ENCODE peak calls at places on chromosomes 12 and 14, in nine cellular contexts. P is cardiac muscle cell, U is NCI-H1105, G is NCI-H1417, V is NCI-H1694 treated with DMSO at 0.1 percent for 48 hours, Y is astrocyte of the cerebellum, E is GM13977, B is fibroblast of lung, R is T-helper 1 cell. D is an unnamed sample.

GRCh38 chr14:25001096-25001982 is 48.6 kb downstream of the STXBP6 start:
- DNase-seq in Y (no peak), B (peak), E (no peak), G (no peak), V (no peak), U (no peak), P (peak), R (no peak), D (no peak)

GRCh38 chr12:75781532-75782046 is 250.0 kb downstream of the PHLDA1 start:
- DNase-seq in P (peak), U (no peak), R (no peak), Y (no peak), B (peak), V (no peak), G (no peak), E (no peak), D (no peak)

GRCh38 chr14:61080591-61081010 is 99.6 kb downstream of the SLC38A6 start:
- DNase-seq in U (no peak), R (no peak), B (peak), G (no peak), P (no peak), V (no peak), E (no peak), Y (peak), D (peak)

GRCh38 chr12:85016423-85016822 is 19.7 kb downstream of the TSPAN19 start:
- DNase-seq in V (no peak), P (peak), G (no peak), E (no peak), B (peak), U (no peak), R (no peak), Y (peak), D (peak)

GRCh38 chr12:53803194-53803593 is 51.4 kb upstream of the CISTR start:
- DNase-seq in U (no peak), P (no peak), V (no peak), B (no peak), E (no peak), Y (no peak), G (no peak), R (no peak), D (no peak)

GRCh38 chr12:112907415-112908157 is 824 bp downstream of the OAS1 start:
- DNase-seq in V (no peak), E (peak), P (no peak), R (no peak), U (no peak), B (no peak), Y (no peak), G (no peak), D (no peak)

GRCh38 chr14:69323266-69323966 is 63.5 kb downstream of the GALNT16 start:
- DNase-seq in Y (no peak), U (no peak), V (no peak), G (no peak), P (no peak), E (no peak), B (no peak), R (no peak), D (no peak)

GRCh38 chr12:122858591-122859302 is 23.5 kb downstream of the HIP1R start:
- DNase-seq in G (no peak), B (no peak), U (no peak), R (no peak), P (no peak), E (no peak), Y (no peak), V (no peak), D (no peak)

GRCh38 chr14:68816183-68816942 is 23.5 kb upstream of the ZFP36L1 start:
- DNase-seq in V (peak), P (peak), Y (peak), G (peak), B (peak), U (peak), E (peak), R (peak), D (peak)

GRCh38 chr12:58633479-58633878 is 286.8 kb downstream of the LRIG3 start:
- DNase-seq in Y (no peak), P (peak), R (no peak), E (no peak), G (no peak), V (no peak), U (no peak), B (no peak), D (no peak)

GRCh38 chr12:18828987-18829386 is 91.1 kb downstream of the CAPZA3 start:
- DNase-seq in V (no peak), Y (no peak), R (no peak), B (no peak), U (no peak), G (no peak), P (no peak), E (no peak), D (no peak)

GRCh38 chr14:38309522-38310262 is 53.8 kb upstream of the CLEC14A start:
- DNase-seq in R (no peak), E (no peak), Y (no peak), B (no peak), P (peak), G (no peak), V (no peak), U (no peak), D (no peak)

GRCh38 chr12:121668750-121669524 is 517 bp downstream of the MORN3 start:
- DNase-seq in R (peak), V (peak), P (peak), B (peak), E (peak), Y (peak), U (peak), G (peak), D (no peak)

GRCh38 chr12:65937181-65937641 is 112.9 kb downstream of the HMGA2 start:
- DNase-seq in E (no peak), Y (peak), V (no peak), B (peak), R (no peak), U (no peak), G (no peak), P (no peak), D (no peak)

D was measured in fibroblast of the conjunctiva.